ENCODE peak calls at places on chromosomes 13 and 19, in four cellular contexts. D is PC-3, X is sigmoid colon, C is pancreas. P is an unnamed sample.

GRCh38 chr13:78317030-78317429 is 286.3 kb downstream of the POU4F1 start:
- DNase-seq in D (peak), C (no peak), X (no peak), P (no peak)

GRCh38 chr19:42563352-42564210 is 31.1 kb downstream of the CEACAM8 start:
- DNase-seq in X (no peak), C (no peak), D (peak), P (no peak)

GRCh38 chr19:34320277-34320676 is 44.7 kb upstream of the GPI start:
- DNase-seq in C (no peak), D (no peak), X (peak), P (no peak)

GRCh38 chr19:14686411-14686810 is 3.4 kb upstream of the ZNF333 start:
- DNase-seq in X (no peak), C (no peak), D (peak), P (no peak)

GRCh38 chr13:41720839-41721561 is 239.9 kb downstream of the VWA8 start:
- DNase-seq in X (no peak), D (peak), C (no peak), P (no peak)

GRCh38 chr19:36258028-36258875 is 43.3 kb downstream of the ZNF146 start:
- DNase-seq in C (no peak), X (no peak), D (no peak), P (no peak)

GRCh38 chr19:48190288-48191284 is 20.1 kb downstream of the ZSWIM9 start:
- DNase-seq in C (no peak), D (peak), X (peak), P (no peak)

GRCh38 chr13:39196957-39197644 is 158.8 kb downstream of the NHLRC3 start:
- DNase-seq in C (no peak), D (peak), X (no peak), P (no peak)

GRCh38 chr19:40503300-40503699 is 36.5 kb downstream of the SPTBN4 start:
- DNase-seq in X (no peak), C (no peak), D (no peak), P (no peak)

GRCh38 chr13:71316964-71317363 is 550.0 kb downstream of the DACH1 start:
- DNase-seq in X (no peak), C (no peak), D (no peak), P (no peak)

GRCh38 chr13:40200273-40200978 is 466.0 kb downstream of the FOXO1 start:
- DNase-seq in X (no peak), D (no peak), C (no peak), P (no peak)

GRCh38 chr19:11495481-11495880 is 10.2 kb downstream of the ZNF653 start:
- DNase-seq in C (no peak), X (no peak), D (no peak), P (no peak)

GRCh38 chr19:11499327-11499726 is 6.3 kb downstream of the ZNF653 start:
- DNase-seq in D (no peak), C (no peak), X (no peak), P (no peak)

GRCh38 chr19:11496391-11497163 is 9.1 kb downstream of the ZNF653 start:
- DNase-seq in C (peak), D (peak), X (peak), P (peak)

GRCh38 chr19:11494634-11495285 is 10.9 kb downstream of the ZNF653 start:
- DNase-seq in C (no peak), D (no peak), X (no peak), P (no peak)

GRCh38 chr19:11495885-11496284 is 9.8 kb downstream of the ZNF653 start:
- DNase-seq in C (no peak), D (no peak), X (no peak), P (no peak)
- TF ChIP-seq CTCF in C (no peak), D (no peak), X (no peak), P (no peak)

GRCh38 chr19:45469132-45469834 is 1.5 kb downstream of the FOSB start:
- DNase-seq in D (peak), X (peak), C (peak), P (no peak)
- H3K4me3 ChIP-seq in D (peak), X (peak), C (peak), P (peak)

DNA sequence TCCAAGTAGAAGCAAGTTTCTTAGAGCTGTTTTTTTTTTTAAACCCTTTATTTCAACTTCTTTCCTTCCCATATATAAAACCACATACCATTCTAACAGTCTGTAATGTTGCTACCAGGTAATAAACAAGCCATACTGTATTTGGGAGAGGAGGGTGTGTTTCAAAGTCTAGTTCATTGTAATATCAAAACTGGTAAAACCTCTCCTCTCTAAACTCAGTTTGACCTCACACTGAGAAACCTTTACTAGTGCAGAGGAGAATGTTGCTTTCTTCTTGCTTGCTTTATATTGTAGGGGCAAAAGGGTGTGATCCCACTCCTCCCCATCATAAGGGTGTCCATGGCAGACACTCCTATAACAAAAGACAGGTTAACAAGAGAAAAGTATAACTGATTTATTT is 155.1 kb downstream of the GGACT start:
- DNase-seq in C (no peak), D (no peak), X (no peak), P (no peak)
- TF ChIP-seq CTCF in C (no peak), D (no peak), X (no peak), P (no peak)

GRCh38 chr19:55434356-55434755 is 8.7 kb downstream of the SHISA7 start:
- DNase-seq in D (no peak), C (no peak), X (no peak), P (no peak)

GRCh38 chr19:55436847-55437246 is 6.3 kb downstream of the SHISA7 start:
- DNase-seq in D (no peak), X (no peak), C (no peak), P (no peak)

GRCh38 chr19:55435020-55435419 is 8.1 kb downstream of the SHISA7 start:
- DNase-seq in C (no peak), X (no peak), D (no peak), P (no peak)

GRCh38 chr19:55439052-55439451 is 4.0 kb downstream of the SHISA7 start:
- DNase-seq in D (no peak), X (no peak), C (no peak), P (no peak)

GRCh38 chr19:55437410-55437809 is 5.7 kb downstream of the SHISA7 start:
- DNase-seq in X (no peak), C (peak), D (peak), P (no peak)
- H3K4me3 ChIP-seq in X (no peak), C (no peak), D (no peak), P (no peak)

GRCh38 chr13:97659602-97660001 is 225.6 kb downstream of the RAP2A start:
- DNase-seq in D (no peak), C (no peak), X (no peak), P (no peak)
- TF ChIP-seq CTCF in D (peak), C (no peak), X (no peak), P (peak)

GRCh38 chr19:1383014-1383310 is 745 bp upstream of the NDUFS7 start:
- DNase-seq in X (no peak), C (no peak), D (no peak), P (peak)
- H3K4me3 ChIP-seq in X (peak), C (no peak), D (peak), P (no peak)

GRCh38 chr19:6272411-6272791 is 7.4 kb downstream of the MLLT1 start:
- DNase-seq in X (no peak), D (no peak), C (no peak), P (no peak)
- TF ChIP-seq CTCF in X (no peak), D (no peak), C (no peak), P (no peak)